ENCODE peak calls at places on chromosomes 5 and 9, in ten cellular contexts. F is HFFc6, U is fibroblast of lung, G is heart left ventricle, T is choroid plexus epithelial cell, H is SK-N-SH, C is HFF-Myc, P is stomach, B is tibial artery, K is AG09309. M is an unnamed sample.

GRCh38 chr5:93807860-93808259 is 66.5 kb upstream of the POU5F2 start:
- DNase-seq in U (no peak), T (no peak), K (no peak), G (no peak), F (no peak), C (no peak), B (no peak), P (no peak), H (no peak), M (no peak)

GRCh38 chr9:17600962-17601593 is 22.2 kb downstream of the SH3GL2 start:
- DNase-seq in F (peak; percentile 32), H (no peak), C (peak; percentile 54), U (peak; percentile 51), T (peak; percentile 33), B (no peak), P (no peak), G (no peak), K (peak; percentile 8), M (no peak)

GRCh38 chr5:128276537-128277216 is 193.1 kb downstream of the SLC12A2 start:
- DNase-seq in H (no peak), K (no peak), F (no peak), P (no peak), C (no peak), T (peak; percentile 37), G (no peak), B (no peak), U (no peak), M (no peak)

GRCh38 chr5:132251220-132251725 is 6.2 kb upstream of the PDLIM4 start:
- DNase-seq in H (no peak), B (no peak), G (peak; percentile 12), P (no peak), F (no peak), C (no peak), T (no peak), U (no peak), K (no peak), M (peak; percentile 64)

GRCh38 chr5:122341087-122341486 is 29.1 kb downstream of the SNCAIP start:
- DNase-seq in C (no peak), K (no peak), U (no peak), T (no peak), G (no peak), B (no peak), F (no peak), P (no peak), H (no peak), M (no peak)

GRCh38 chr9:109198736-109199384 is 31.8 kb upstream of the FRRS1L start:
- DNase-seq in F (no peak), H (no peak), U (no peak), K (no peak), B (no peak), G (no peak), T (no peak), P (no peak), C (no peak), M (no peak)

GRCh38 chr5:67147768-67148167 is 48.8 kb downstream of the CD180 start:
- DNase-seq in F (no peak), T (peak; percentile 55), G (no peak), U (peak; percentile 73), H (no peak), B (no peak), P (no peak), C (no peak), K (no peak), M (no peak)

GRCh38 chr5:173825215-173825865 is 62.8 kb upstream of the CPEB4 start:
- DNase-seq in C (no peak), F (peak; percentile 55), G (no peak), K (no peak), B (no peak), U (no peak), P (no peak), H (peak; percentile 50), T (no peak), M (peak; percentile 24)

GRCh38 chr5:173926359-173926758 is 38.2 kb downstream of the CPEB4 start:
- DNase-seq in T (peak; percentile 24), K (no peak), C (no peak), P (no peak), G (peak; percentile 52), U (peak; percentile 75), F (peak; percentile 48), B (peak; percentile 44), H (no peak), M (no peak)

GRCh38 chr9:117409321-117409720 is 5.5 kb downstream of the ASTN2 start:
- DNase-seq in P (no peak), T (no peak), B (no peak), K (no peak), G (no peak), U (no peak), F (no peak), C (no peak), H (no peak), M (no peak)

GRCh38 chr9:78121488-78121887 is 89.9 kb upstream of the GNAQ start:
- DNase-seq in P (peak; percentile 79), C (no peak), T (peak; percentile 81), K (peak; percentile 23), U (peak; percentile 67), F (peak; percentile 45), B (peak; percentile 63), H (peak; percentile 39), G (peak; percentile 54), M (peak; percentile 50)

GRCh38 chr9:110452227-110452801 is 114.7 kb upstream of the TXNDC8 start:
- DNase-seq in T (peak; percentile 56), H (no peak), B (no peak), G (no peak), K (no peak), P (no peak), F (no peak), C (no peak), U (peak; percentile 43), M (no peak)

GRCh38 chr5:151632524-151632923 is 41.4 kb upstream of the FAT2 start:
- DNase-seq in T (peak; percentile 26), U (no peak), B (no peak), C (no peak), G (peak; percentile 51), F (no peak), K (no peak), P (no peak), H (no peak), M (no peak)

GRCh38 chr5:163458778-163459405 is 1.0 kb downstream of the NUDCD2 start:
- DNase-seq in H (no peak), U (peak; percentile 10), B (no peak), F (no peak), T (no peak), G (no peak), C (no peak), K (no peak), P (no peak), M (no peak)

GRCh38 chr9:130927338-130927737 is 11.7 kb downstream of the FIBCD1 start:
- DNase-seq in B (no peak), H (no peak), C (no peak), F (peak; percentile 26), P (no peak), T (no peak), K (no peak), G (no peak), U (no peak), M (no peak)
- TF ChIP-seq CTCF in B (no peak), H (no peak), C (no peak), F (no peak), P (no peak), T (no peak), K (no peak), G (no peak), U (no peak), M (no peak)

DNA sequence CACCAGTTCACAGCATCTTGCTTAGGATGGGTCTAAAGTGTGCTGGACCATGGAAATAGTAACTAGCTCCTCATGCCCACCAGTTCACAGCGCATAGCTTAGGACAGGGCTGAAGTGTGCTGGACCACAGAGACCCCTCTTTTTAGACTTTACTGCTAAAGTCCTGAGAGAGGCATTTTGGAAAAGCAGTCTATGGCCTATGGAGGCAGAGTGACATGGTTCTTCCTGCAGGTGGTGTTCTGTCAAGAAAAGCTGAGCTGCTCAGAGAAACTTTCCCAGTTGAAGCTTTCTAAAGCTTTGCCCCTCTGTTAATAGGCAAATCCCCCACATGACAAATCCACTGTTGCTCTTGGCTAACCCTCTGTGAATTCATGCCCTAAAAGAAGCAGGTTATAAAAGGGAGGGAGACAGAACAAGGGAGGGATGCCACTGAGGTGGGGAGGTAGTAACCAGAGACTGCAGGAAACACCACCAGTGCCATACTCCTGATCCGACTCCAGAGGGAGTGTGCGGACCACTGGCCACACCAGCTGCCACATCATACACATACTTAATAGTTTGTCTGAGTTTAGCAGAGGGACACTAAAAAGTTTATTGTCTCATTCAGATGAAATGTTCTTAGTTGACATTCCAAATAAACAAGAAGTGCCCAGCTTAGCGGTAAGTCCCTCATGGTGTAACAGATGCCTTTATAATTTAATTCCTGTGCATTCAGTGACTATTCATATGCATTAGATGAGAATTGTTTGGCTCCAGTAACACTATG is 236.1 kb upstream of the NFIL3 start:
- DNase-seq in H (peak; percentile 71), C (no peak), F (peak; percentile 34), T (peak; percentile 70), G (no peak), B (no peak), P (no peak), U (peak; percentile 49), K (no peak), M (peak; percentile 46)
- TF ChIP-seq CTCF in H (peak; percentile 46), C (peak; percentile 80), F (peak; percentile 76), T (peak; percentile 88), G (peak; percentile 29), B (no peak), P (peak; percentile 48), U (peak; percentile 53), K (peak; percentile 82), M (peak; percentile 88)

DNA sequence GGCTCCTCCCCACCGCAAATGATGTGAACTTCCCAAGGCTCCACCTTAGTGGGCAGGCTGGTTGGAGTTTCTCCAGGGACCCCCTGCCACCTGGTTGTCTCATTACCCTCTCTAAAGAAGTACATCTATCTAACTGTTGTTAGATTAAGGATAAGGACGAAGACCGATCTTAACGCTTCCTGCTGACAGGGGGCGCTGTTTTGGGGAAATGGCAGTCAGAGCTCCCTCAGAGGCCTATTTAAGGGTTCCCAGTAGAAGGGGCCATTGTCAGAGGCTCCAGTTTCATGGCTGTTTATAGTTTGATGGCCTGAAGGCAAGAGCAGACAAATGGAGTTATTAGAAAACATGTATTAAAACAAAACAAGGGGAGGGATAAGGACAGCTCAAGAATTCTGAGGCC is 100.1 kb downstream of the SPEF2 start:
- DNase-seq in C (no peak), K (no peak), B (no peak), H (no peak), G (no peak), U (no peak), P (no peak), F (no peak), T (no peak), M (no peak)
- TF ChIP-seq CTCF in C (no peak), K (no peak), B (no peak), H (no peak), G (no peak), U (no peak), P (no peak), F (peak; percentile 59), T (no peak), M (no peak)

GRCh38 chr5:171272996-171273970 is 35.8 kb upstream of the TLX3 start:
- DNase-seq in T (peak; percentile 72), K (no peak), H (peak; percentile 58), C (no peak), P (no peak), B (no peak), U (peak; percentile 26), G (no peak), F (peak; percentile 45), M (peak; percentile 30)
- TF ChIP-seq CTCF in T (peak; percentile 70), K (peak; percentile 57), H (peak; percentile 67), C (peak; percentile 43), P (no peak), B (no peak), U (peak; percentile 19), G (peak; percentile 19), F (peak; percentile 69), M (peak; percentile 60)

GRCh38 chr5:72269411-72269780 is 50.6 kb downstream of the MRPS27 start:
- DNase-seq in H (no peak), G (no peak), B (no peak), P (no peak), T (no peak), U (no peak), C (no peak), F (no peak), K (no peak), M (no peak)
- TF ChIP-seq CTCF in H (no peak), G (no peak), B (no peak), P (no peak), T (no peak), U (no peak), C (no peak), F (peak; percentile 64), K (no peak), M (no peak)